ENCODE peak calls at places on chromosomes 11 and 22, in five cellular contexts. W is mesenchymal stem cell, A is IMR-90, Y is mesendoderm, E is trophoblast cell. L is an unnamed sample.

GRCh38 chr11:8757533-8757932 is 74.9 kb downstream of the RPL27A start:
- DNase-seq in A (no peak), E (no peak), Y (no peak), W (no peak), L (no peak)

GRCh38 chr22:20624161-20624616 is 116.8 kb downstream of the MED15 start:
- DNase-seq in Y (no peak), A (peak; percentile 31), W (peak; percentile 4), E (no peak), L (no peak)

GRCh38 chr22:27994481-27995331 is 75.7 kb upstream of the PITPNB start:
- DNase-seq in Y (no peak), W (no peak), E (no peak), A (no peak), L (no peak)

GRCh38 chr11:72088076-72088806 is 7.6 kb downstream of the LRRC51 start:
- DNase-seq in Y (peak; percentile 93), E (no peak), A (no peak), W (peak; percentile 34), L (no peak)

GRCh38 chr22:23503736-23504440 is 76.2 kb downstream of the IGLL1 start:
- DNase-seq in W (no peak), A (no peak), E (no peak), Y (no peak), L (no peak)

GRCh38 chr22:35173655-35174054 is 83.6 kb upstream of the HMGXB4 start:
- DNase-seq in W (no peak), E (no peak), Y (no peak), A (no peak), L (no peak)

GRCh38 chr22:44638966-44639739 is 62.9 kb upstream of the PRR5 start:
- DNase-seq in Y (no peak), A (no peak), W (no peak), E (no peak), L (no peak)

GRCh38 chr11:67384851-67385366 is 6.9 kb upstream of the RAD9A start:
- DNase-seq in A (peak; percentile 64), E (no peak), W (peak; percentile 72), Y (no peak), L (no peak)

GRCh38 chr11:1889527-1889930 is 2.2 kb downstream of the PRR33 start:
- DNase-seq in E (no peak), A (no peak), W (no peak), Y (no peak), L (no peak)

GRCh38 chr22:36457688-36458450 is 23.6 kb downstream of the TXN2 start:
- DNase-seq in Y (no peak), E (no peak), A (no peak), W (peak; percentile 65), L (no peak)

GRCh38 chr11:31806186-31806943 is 4.8 kb downstream of the PAX6 start:
- DNase-seq in E (no peak), A (no peak), W (no peak), Y (peak; percentile 13), L (no peak)

GRCh38 chr11:126059238-126059761 is 3.4 kb downstream of the CDON start:
- DNase-seq in E (no peak), A (no peak), W (no peak), Y (peak; percentile 74), L (no peak)

GRCh38 chr11:80980221-80980620 is 1539.4 kb upstream of the TENM4 start:
- DNase-seq in E (no peak), Y (no peak), A (no peak), W (peak; percentile 69), L (no peak)

GRCh38 chr11:77102246-77103210 is at the start of gene OMP:
- DNase-seq in Y (peak; percentile 4), A (no peak), E (no peak), W (no peak), L (no peak)

GRCh38 chr11:109794501-109794900 is 298.7 kb upstream of the ZC3H12C start:
- DNase-seq in E (no peak), A (peak; percentile 10), Y (no peak), W (peak; percentile 13), L (no peak)

GRCh38 chr11:4197112-4197511 is 102.5 kb downstream of the RRM1 start:
- DNase-seq in E (no peak), W (no peak), A (no peak), Y (no peak), L (no peak)

GRCh38 chr11:71080239-71081097 is 171.9 kb downstream of the SHANK2 start:
- DNase-seq in W (peak; percentile 56), E (peak; percentile 51), Y (peak; percentile 89), A (peak; percentile 58), L (peak; percentile 75)

GRCh38 chr22:17257578-17257977 is 38.3 kb upstream of the ADA2 start:
- DNase-seq in A (no peak), W (no peak), Y (no peak), E (no peak), L (no peak)

GRCh38 chr11:57499413-57499982 is 16.0 kb downstream of the SLC43A1 start:
- DNase-seq in Y (peak; percentile 98), E (peak; percentile 81), W (peak; percentile 91), A (peak; percentile 82), L (peak; percentile 91)

GRCh38 chr22:19709063-19709769 is 5.1 kb upstream of the SEPTIN5 start:
- DNase-seq in E (peak; percentile 69), W (no peak), A (no peak), Y (no peak), L (no peak)

GRCh38 chr11:1844221-1845094 is 5.7 kb downstream of the TNNI2 start:
- DNase-seq in E (peak; percentile 80), A (no peak), W (peak; percentile 44), Y (no peak), L (no peak)

GRCh38 chr22:23431337-23432072 is 148.6 kb downstream of the IGLL1 start:
- DNase-seq in E (no peak), W (no peak), Y (peak; percentile 55), A (no peak), L (no peak)

GRCh38 chr11:35997908-35998307 is 54.0 kb downstream of the LDLRAD3 start:
- DNase-seq in E (no peak), Y (no peak), W (no peak), A (no peak), L (no peak)

GRCh38 chr11:88375927-88376470 is 38.5 kb upstream of the CTSC start:
- DNase-seq in A (no peak), W (no peak), E (no peak), Y (no peak), L (no peak)

GRCh38 chr11:130037881-130038601 is 31.7 kb upstream of the APLP2 start:
- DNase-seq in W (no peak), A (no peak), Y (peak; percentile 21), E (no peak), L (peak; percentile 38)

GRCh38 chr11:69297926-69298777 is 4.2 kb downstream of the MYEOV start:
- DNase-seq in W (peak; percentile 93), Y (peak; percentile 41), E (peak; percentile 95), A (peak; percentile 82), L (no peak)

GRCh38 chr11:19712281-19713220 is at the start of gene NAV2:
- DNase-seq in Y (peak; percentile 96), W (peak; percentile 91), E (peak; percentile 90), A (peak; percentile 91), L (peak; percentile 93)

GRCh38 chr11:72773291-72773690 is 20.6 kb downstream of the STARD10 start:
- DNase-seq in Y (no peak), A (peak; percentile 93), W (peak; percentile 92), E (peak; percentile 48), L (no peak)

GRCh38 chr11:16114451-16114850 is 241.9 kb downstream of the SOX6 start:
- DNase-seq in Y (no peak), W (no peak), E (no peak), A (no peak), L (no peak)

GRCh38 chr11:8567597-8568198 is 26.3 kb downstream of the STK33 start:
- DNase-seq in W (no peak), E (no peak), Y (no peak), A (peak; percentile 20), L (no peak)

GRCh38 chr11:69657456-69657910 is 16.5 kb downstream of the CCND1 start:
- DNase-seq in E (no peak), A (no peak), W (no peak), Y (no peak), L (no peak)

GRCh38 chr11:14520086-14520901 is at the start of gene PSMA1:
- DNase-seq in A (peak; percentile 94), E (peak; percentile 97), W (peak; percentile 97), Y (peak; percentile 99), L (peak; percentile 90)
- H4K8ac ChIP-seq in A (peak within 1 kb of the TSS; percentile 70), E (peak within 1 kb of the TSS; percentile 93), W (peak within 1 kb of the TSS; percentile 71), Y (peak within 1 kb of the TSS; percentile 39), L (no peak within 1 kb of the TSS)

GRCh38 chr11:59175104-59175503 is 3.2 kb downstream of the DTX4 start:
- DNase-seq in Y (peak; percentile 57), W (no peak), E (peak; percentile 82), A (no peak), L (no peak)
- H3K4me3 ChIP-seq in Y (no peak overlapping the region), W (no peak overlapping the region), E (no peak overlapping the region), A (no peak overlapping the region), L (peak overlapping the region; percentile 3)

DNA sequence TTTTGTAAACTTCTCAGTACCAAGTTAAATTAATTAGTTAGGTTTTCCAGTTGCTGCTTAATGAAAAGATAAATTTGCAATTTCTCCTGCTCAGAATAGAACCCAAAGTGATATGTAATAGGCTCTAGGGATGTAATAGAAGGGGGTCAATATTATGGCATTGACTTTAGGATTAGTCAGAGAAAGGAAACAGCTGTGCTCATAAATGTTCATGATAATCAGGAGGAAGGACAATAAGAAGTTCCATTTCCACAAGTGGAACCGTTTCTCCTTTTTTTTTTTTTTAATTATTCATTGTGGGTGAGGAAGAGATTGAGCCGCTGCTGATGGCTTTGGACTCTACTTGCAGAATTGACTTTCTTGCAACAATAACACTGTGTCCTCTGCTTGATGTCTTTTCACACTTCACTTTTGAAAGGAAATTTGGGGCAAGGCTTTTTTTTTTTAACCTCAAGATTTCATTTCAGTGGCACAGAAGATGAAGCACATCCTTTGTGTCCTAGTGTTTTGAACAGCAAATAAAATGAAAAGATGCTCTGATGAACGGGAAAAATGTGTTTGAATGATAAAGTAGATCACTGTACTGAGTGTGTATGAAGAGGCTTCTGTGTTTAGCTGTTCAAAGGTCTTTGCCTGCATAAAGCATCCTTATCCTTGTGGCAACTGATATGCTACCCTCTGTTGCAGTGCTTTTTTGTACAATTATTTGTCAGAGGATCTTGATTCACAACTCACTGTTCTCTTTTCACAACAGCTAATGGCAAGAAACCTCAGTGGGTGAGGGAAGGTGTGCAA is 62.4 kb downstream of the GAS2 start:
- DNase-seq in W (no peak), A (no peak), E (no peak), Y (no peak), L (no peak)
- H3K27ac ChIP-seq in W (no peak overlapping the region), A (no peak overlapping the region), E (no peak overlapping the region), Y (no peak overlapping the region), L (no peak overlapping the region)

DNA sequence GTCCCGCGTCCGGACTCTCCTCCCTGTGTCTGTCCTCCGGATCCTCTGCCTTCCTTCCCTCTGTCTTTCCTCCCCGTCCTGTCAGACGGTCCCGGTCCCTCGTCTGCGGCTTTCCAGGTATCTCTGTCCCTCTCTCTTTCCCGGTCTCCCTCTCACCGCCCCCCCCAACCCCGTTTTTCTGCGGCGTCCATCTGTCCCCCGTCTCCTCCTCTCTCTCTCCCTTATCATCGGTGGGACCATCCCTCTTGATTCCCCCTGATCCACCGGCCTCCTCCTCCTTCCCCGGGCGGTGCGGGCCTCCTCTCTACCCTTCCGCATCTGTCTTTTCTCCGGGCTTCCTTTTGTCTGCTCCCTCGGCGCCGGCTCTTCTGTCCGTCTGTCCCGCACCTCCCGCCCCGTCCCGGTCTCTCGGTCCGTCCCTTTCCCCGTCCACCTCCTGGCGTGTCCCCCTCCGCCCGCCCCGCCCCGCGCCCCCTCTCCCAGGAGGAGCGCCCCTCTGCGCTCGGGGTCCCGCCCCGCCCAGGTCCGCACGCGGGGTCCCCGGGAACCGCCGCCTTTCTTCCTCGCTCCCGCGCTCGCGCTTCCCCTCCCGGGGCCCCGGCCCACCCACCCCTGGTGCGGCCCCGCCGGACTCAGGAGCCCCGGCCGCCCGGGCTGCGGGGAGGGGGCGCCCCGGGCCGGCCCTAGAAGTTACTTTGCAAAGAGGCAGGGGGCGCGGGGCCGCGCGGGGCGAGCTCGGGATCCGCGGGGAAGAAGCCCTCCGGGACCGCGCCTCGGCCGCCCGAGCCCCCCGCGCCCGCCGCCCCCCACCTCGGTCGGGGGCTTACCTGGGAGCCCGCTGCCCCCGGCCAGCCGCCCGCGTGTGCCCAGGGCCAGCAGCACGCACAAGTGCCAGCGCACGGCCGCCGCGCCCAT is 568 bp downstream of the SCUBE1 start:
- DNase-seq in A (no peak), W (no peak), E (no peak), Y (no peak), L (no peak)
- H4K8ac ChIP-seq in A (no peak overlapping the region), W (no peak overlapping the region), E (no peak overlapping the region), Y (no peak overlapping the region), L (no peak overlapping the region)